ENCODE peak calls at places on chromosome 15, in ten cellular contexts. W, J, C, L, Y, H, O, K, D and V are unnamed samples.

GRCh38 chr15:78064544-78064943 is 13.0 kb downstream of the TBC1D2B start:
- DNase-seq in W (no peak), J (no peak), C (no peak), L (no peak), Y (no peak), H (peak), O (no peak), K (peak), D (no peak), V (no peak)

GRCh38 chr15:68158046-68158628 is 47.0 kb downstream of the CALML4 start:
- DNase-seq in W (no peak), J (no peak), C (no peak), L (no peak), Y (no peak), H (no peak), O (no peak), K (no peak), D (no peak), V (no peak)

GRCh38 chr15:30023798-30024295 is 58.9 kb upstream of the GOLGA8J start:
- DNase-seq in W (no peak), J (no peak), C (peak), L (no peak), Y (no peak), H (peak), O (no peak), K (peak), D (peak), V (no peak)

GRCh38 chr15:89457086-89457485 is 39.3 kb downstream of the RHCG start:
- DNase-seq in W (no peak), J (no peak), C (peak), L (no peak), Y (no peak), H (peak), O (peak), K (peak), D (no peak), V (no peak)

GRCh38 chr15:80323285-80323684 is 71.3 kb upstream of the CTXND1 start:
- DNase-seq in W (no peak), J (no peak), C (no peak), L (no peak), Y (no peak), H (peak), O (no peak), K (peak), D (no peak), V (no peak)

GRCh38 chr15:72685925-72686794 is at the start of the genes BBS4 and HIGD2B:
- DNase-seq in W (no peak), J (no peak), C (peak), L (no peak), Y (peak), H (peak), O (peak), K (peak), D (peak), V (peak)

GRCh38 chr15:50109086-50109987 is 9.7 kb downstream of the ATP8B4 start:
- DNase-seq in W (no peak), J (no peak), C (no peak), L (no peak), Y (no peak), H (peak), O (peak), K (peak), D (peak), V (no peak)

GRCh38 chr15:58057559-58057958 is 8.0 kb downstream of the ALDH1A2 start:
- DNase-seq in W (no peak), J (no peak), C (no peak), L (no peak), Y (no peak), H (no peak), O (no peak), K (no peak), D (no peak), V (no peak)

GRCh38 chr15:61974759-61975158 is 85.5 kb downstream of the VPS13C start:
- DNase-seq in W (no peak), J (no peak), C (peak), L (peak), Y (no peak), H (peak), O (no peak), K (no peak), D (no peak), V (no peak)

GRCh38 chr15:62847900-62848489 is 194.6 kb upstream of the TPM1 start:
- DNase-seq in W (no peak), J (peak), C (peak), L (no peak), Y (peak), H (peak), O (peak), K (peak), D (no peak), V (no peak)

GRCh38 chr15:74431645-74432044 is 2.1 kb downstream of the SEMA7A start:
- DNase-seq in W (no peak), J (peak), C (no peak), L (no peak), Y (no peak), H (peak), O (no peak), K (no peak), D (no peak), V (no peak)

GRCh38 chr15:85496146-85496545 is 115.7 kb downstream of the AKAP13 start:
- DNase-seq in W (no peak), J (no peak), C (no peak), L (no peak), Y (no peak), H (no peak), O (no peak), K (no peak), D (no peak), V (no peak)

GRCh38 chr15:89958107-89958805 is 42.9 kb upstream of the ZNF710 start:
- DNase-seq in W (no peak), J (no peak), C (no peak), L (no peak), Y (no peak), H (no peak), O (no peak), K (no peak), D (no peak), V (no peak)

GRCh38 chr15:68145706-68146105 is 59.4 kb downstream of the CALML4 start:
- DNase-seq in W (no peak), J (no peak), C (no peak), L (no peak), Y (peak), H (peak), O (no peak), K (peak), D (peak), V (no peak)